ENCODE peak calls at places on chromosomes 1 and 21, in five cellular contexts. One of them, this sample, is unnamed.
A peak's percentile ranks its signal among the peaks of the same experiment; 100 is the strongest.

GRCh38 chr1:47785561-47786271 is 211.5 kb downstream of the TRABD2B start:
- DNase-seq in neuronal stem cell: peak; percentile 12
- DNase-seq in H1: peak; percentile 10
- DNase-seq in mesenchymal stem cell: no peak
- DNase-seq in trophoblast cell: no peak
- DNase-seq in this sample: peak; percentile 78

GRCh38 chr1:208909011-208909410 is 664.8 kb upstream of the PLXNA2 start:
- DNase-seq in neuronal stem cell: no peak
- DNase-seq in H1: no peak
- DNase-seq in mesenchymal stem cell: no peak
- DNase-seq in trophoblast cell: no peak
- DNase-seq in this sample: no peak

GRCh38 chr1:206554833-206555472 is 47.6 kb downstream of the RASSF5 start:
- DNase-seq in neuronal stem cell: no peak
- DNase-seq in H1: no peak
- DNase-seq in mesenchymal stem cell: no peak
- DNase-seq in trophoblast cell: no peak
- DNase-seq in this sample: no peak

GRCh38 chr1:165449121-165449520 is 4.2 kb upstream of the RXRG start:
- DNase-seq in neuronal stem cell: no peak
- DNase-seq in H1: no peak
- DNase-seq in mesenchymal stem cell: no peak
- DNase-seq in trophoblast cell: no peak
- DNase-seq in this sample: no peak

GRCh38 chr1:228544021-228544850 is 57.1 kb downstream of the RNF187 start:
- DNase-seq in neuronal stem cell: no peak
- DNase-seq in H1: no peak
- DNase-seq in mesenchymal stem cell: no peak
- DNase-seq in trophoblast cell: peak; percentile 92
- DNase-seq in this sample: no peak

GRCh38 chr1:174466607-174467006 is 18.8 kb downstream of the GPR52 start:
- DNase-seq in neuronal stem cell: no peak
- DNase-seq in H1: no peak
- DNase-seq in mesenchymal stem cell: no peak
- DNase-seq in trophoblast cell: no peak
- DNase-seq in this sample: peak; percentile 25

GRCh38 chr1:233355841-233356704 is 28.5 kb downstream of the MAP3K21 start:
- DNase-seq in neuronal stem cell: no peak
- DNase-seq in H1: no peak
- DNase-seq in mesenchymal stem cell: no peak
- DNase-seq in trophoblast cell: no peak
- DNase-seq in this sample: no peak

GRCh38 chr1:98147280-98147679 is 226.4 kb upstream of the DPYD start:
- DNase-seq in neuronal stem cell: no peak
- DNase-seq in H1: no peak
- DNase-seq in mesenchymal stem cell: no peak
- DNase-seq in trophoblast cell: no peak
- DNase-seq in this sample: no peak

GRCh38 chr1:215476541-215476940 is 90.6 kb upstream of the KCTD3 start:
- DNase-seq in neuronal stem cell: no peak
- DNase-seq in H1: no peak
- DNase-seq in mesenchymal stem cell: peak; percentile 60
- DNase-seq in trophoblast cell: no peak
- DNase-seq in this sample: no peak

GRCh38 chr1:172163479-172164215 is 256.8 kb upstream of the C1orf105 start:
- DNase-seq in neuronal stem cell: no peak
- DNase-seq in H1: no peak
- DNase-seq in mesenchymal stem cell: peak; percentile 88
- DNase-seq in trophoblast cell: no peak
- DNase-seq in this sample: no peak

GRCh38 chr1:39671793-39672550 is at the start of gene NT5C1A:
- DNase-seq in neuronal stem cell: peak; percentile 31
- DNase-seq in H1: no peak
- DNase-seq in mesenchymal stem cell: peak; percentile 39
- DNase-seq in trophoblast cell: no peak
- DNase-seq in this sample: peak; percentile 41

GRCh38 chr1:151237678-151238466 is 16.7 kb upstream of the PSMD4 start:
- DNase-seq in neuronal stem cell: no peak
- DNase-seq in H1: no peak
- DNase-seq in mesenchymal stem cell: no peak
- DNase-seq in trophoblast cell: no peak
- DNase-seq in this sample: no peak

GRCh38 chr1:233113009-233113712 is 162.8 kb downstream of the NTPCR start:
- DNase-seq in neuronal stem cell: peak; percentile 8
- DNase-seq in H1: peak; percentile 39
- DNase-seq in mesenchymal stem cell: peak; percentile 100
- DNase-seq in trophoblast cell: peak; percentile 95
- DNase-seq in this sample: peak; percentile 86

GRCh38 chr1:212967767-212968166 is 17.4 kb downstream of the VASH2 start:
- DNase-seq in neuronal stem cell: no peak
- DNase-seq in H1: peak; percentile 61
- DNase-seq in mesenchymal stem cell: peak; percentile 51
- DNase-seq in trophoblast cell: peak; percentile 18
- DNase-seq in this sample: peak; percentile 83

GRCh38 chr1:111690306-111690617 is 48.9 kb downstream of the INKA2 start:
- DNase-seq in neuronal stem cell: no peak
- DNase-seq in H1: no peak
- DNase-seq in mesenchymal stem cell: peak; percentile 81
- DNase-seq in trophoblast cell: no peak
- DNase-seq in this sample: no peak

GRCh38 chr1:9873992-9874391 is 36.1 kb downstream of the CTNNBIP1 start:
- DNase-seq in neuronal stem cell: no peak
- DNase-seq in H1: no peak
- DNase-seq in mesenchymal stem cell: no peak
- DNase-seq in trophoblast cell: no peak
- DNase-seq in this sample: no peak

GRCh38 chr1:24483441-24483840 is 19.2 kb upstream of the RCAN3 start:
- DNase-seq in neuronal stem cell: no peak
- DNase-seq in H1: no peak
- DNase-seq in mesenchymal stem cell: no peak
- DNase-seq in trophoblast cell: no peak
- DNase-seq in this sample: no peak

GRCh38 chr1:214192825-214193643 is 87.9 kb upstream of the SMYD2 start:
- DNase-seq in neuronal stem cell: peak; percentile 54
- DNase-seq in H1: no peak
- DNase-seq in mesenchymal stem cell: peak; percentile 22
- DNase-seq in trophoblast cell: no peak
- DNase-seq in this sample: no peak

GRCh38 chr1:203153051-203153988 is 22.3 kb downstream of the MYBPH start:
- DNase-seq in neuronal stem cell: peak; percentile 24
- DNase-seq in H1: no peak
- DNase-seq in mesenchymal stem cell: peak; percentile 29
- DNase-seq in trophoblast cell: no peak
- DNase-seq in this sample: no peak

GRCh38 chr1:8524637-8525157 is 206.8 kb downstream of the SLC45A1 start:
- DNase-seq in neuronal stem cell: no peak
- DNase-seq in H1: no peak
- DNase-seq in mesenchymal stem cell: no peak
- DNase-seq in trophoblast cell: no peak
- DNase-seq in this sample: no peak

GRCh38 chr1:65512383-65512782 is 91.9 kb downstream of the LEPR start:
- DNase-seq in neuronal stem cell: no peak
- DNase-seq in H1: no peak
- DNase-seq in mesenchymal stem cell: no peak
- DNase-seq in trophoblast cell: no peak
- DNase-seq in this sample: no peak

GRCh38 chr1:233105225-233105624 is 154.8 kb downstream of the NTPCR start:
- DNase-seq in neuronal stem cell: no peak
- DNase-seq in H1: no peak
- DNase-seq in mesenchymal stem cell: peak; percentile 61
- DNase-seq in trophoblast cell: no peak
- DNase-seq in this sample: no peak

GRCh38 chr1:115317101-115318012 is 20.7 kb downstream of the NGF start:
- DNase-seq in neuronal stem cell: no peak
- DNase-seq in H1: no peak
- DNase-seq in mesenchymal stem cell: no peak
- DNase-seq in trophoblast cell: no peak
- DNase-seq in this sample: no peak

GRCh38 chr1:39573097-39573465 is 3.5 kb downstream of the PABPC4 start:
- DNase-seq in neuronal stem cell: no peak
- DNase-seq in H1: no peak
- DNase-seq in mesenchymal stem cell: no peak
- DNase-seq in trophoblast cell: no peak
- DNase-seq in this sample: no peak

GRCh38 chr1:201313086-201313485 is 29.8 kb downstream of the PKP1 start:
- DNase-seq in neuronal stem cell: no peak
- DNase-seq in H1: no peak
- DNase-seq in mesenchymal stem cell: no peak
- DNase-seq in trophoblast cell: no peak
- DNase-seq in this sample: no peak

GRCh38 chr1:222404710-222405109 is 143.2 kb downstream of the HHIPL2 start:
- DNase-seq in neuronal stem cell: no peak
- DNase-seq in H1: no peak
- DNase-seq in mesenchymal stem cell: no peak
- DNase-seq in trophoblast cell: no peak
- DNase-seq in this sample: no peak

GRCh38 chr1:10161541-10162290 is 48.7 kb upstream of the KIF1B start:
- DNase-seq in neuronal stem cell: no peak
- DNase-seq in H1: no peak
- DNase-seq in mesenchymal stem cell: no peak
- DNase-seq in trophoblast cell: no peak
- DNase-seq in this sample: no peak

GRCh38 chr21:46211786-46212720 is 16.5 kb downstream of the LSS start:
- DNase-seq in neuronal stem cell: no peak
- DNase-seq in H1: no peak
- DNase-seq in mesenchymal stem cell: no peak
- DNase-seq in trophoblast cell: no peak
- DNase-seq in this sample: no peak

GRCh38 chr1:231695439-231696255 is 69.1 kb downstream of the DISC1 start:
- DNase-seq in neuronal stem cell: no peak
- DNase-seq in H1: no peak
- DNase-seq in mesenchymal stem cell: no peak
- DNase-seq in trophoblast cell: no peak
- DNase-seq in this sample: no peak

GRCh38 chr1:54519709-54520108 is 28.3 kb upstream of the ACOT11 start:
- DNase-seq in neuronal stem cell: no peak
- DNase-seq in H1: no peak
- DNase-seq in mesenchymal stem cell: peak; percentile 12
- DNase-seq in trophoblast cell: no peak
- DNase-seq in this sample: peak; percentile 65

DNA sequence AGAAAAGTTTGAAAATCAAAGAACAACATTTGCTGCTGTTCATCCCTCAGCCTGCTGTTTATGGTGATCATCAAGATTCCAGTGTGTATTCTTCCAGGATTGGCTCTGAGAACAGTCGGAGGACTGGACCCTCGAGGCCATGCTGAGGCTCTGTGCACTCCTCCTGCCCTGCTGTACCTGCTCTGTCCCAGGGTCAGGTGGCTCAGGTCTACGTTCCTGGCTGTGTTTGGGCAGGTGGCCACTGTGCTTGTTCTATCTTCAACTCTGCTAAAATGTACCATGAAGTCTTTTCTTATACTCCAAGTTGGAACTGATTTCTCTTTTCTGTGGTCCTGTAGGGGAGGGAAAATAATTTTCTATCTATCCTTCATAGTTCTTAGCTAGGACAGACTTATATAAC is 175.9 kb downstream of the RWDD3 start:
- DNase-seq in neuronal stem cell: no peak
- DNase-seq in H1: no peak
- DNase-seq in mesenchymal stem cell: no peak
- DNase-seq in trophoblast cell: no peak
- DNase-seq in this sample: no peak
- H2BK12ac ChIP-seq in neuronal stem cell: no peak overlapping the region
- H2BK12ac ChIP-seq in H1: peak overlapping the region; percentile 92
- H2BK12ac ChIP-seq in mesenchymal stem cell: no peak overlapping the region
- H2BK12ac ChIP-seq in trophoblast cell: peak overlapping the region; percentile 18
- H2BK12ac ChIP-seq in this sample: no peak overlapping the region

GRCh38 chr21:38921511-38922215 is 115.9 kb downstream of the ETS2 start:
- DNase-seq in neuronal stem cell: no peak
- DNase-seq in H1: no peak
- DNase-seq in mesenchymal stem cell: no peak
- DNase-seq in trophoblast cell: no peak
- DNase-seq in this sample: no peak

GRCh38 chr21:38918629-38919346 is 113.1 kb downstream of the ETS2 start:
- DNase-seq in neuronal stem cell: no peak
- DNase-seq in H1: no peak
- DNase-seq in mesenchymal stem cell: no peak
- DNase-seq in trophoblast cell: no peak
- DNase-seq in this sample: no peak

GRCh38 chr21:38922474-38922873 is 116.7 kb downstream of the ETS2 start:
- DNase-seq in neuronal stem cell: no peak
- DNase-seq in H1: no peak
- DNase-seq in mesenchymal stem cell: no peak
- DNase-seq in trophoblast cell: no peak
- DNase-seq in this sample: no peak

GRCh38 chr21:38917045-38917774 is 111.5 kb downstream of the ETS2 start:
- DNase-seq in neuronal stem cell: no peak
- DNase-seq in H1: no peak
- DNase-seq in mesenchymal stem cell: no peak
- DNase-seq in trophoblast cell: no peak
- DNase-seq in this sample: no peak

GRCh38 chr21:38920631-38921398 is 115.1 kb downstream of the ETS2 start:
- DNase-seq in neuronal stem cell: no peak
- DNase-seq in H1: no peak
- DNase-seq in mesenchymal stem cell: peak; percentile 40
- DNase-seq in trophoblast cell: no peak
- DNase-seq in this sample: no peak
- H3K27ac ChIP-seq in neuronal stem cell: no peak overlapping the region
- H3K27ac ChIP-seq in H1: no peak overlapping the region
- H3K27ac ChIP-seq in mesenchymal stem cell: peak overlapping the region; percentile 70
- H3K27ac ChIP-seq in trophoblast cell: no peak overlapping the region
- H3K27ac ChIP-seq in this sample: no peak overlapping the region

DNA sequence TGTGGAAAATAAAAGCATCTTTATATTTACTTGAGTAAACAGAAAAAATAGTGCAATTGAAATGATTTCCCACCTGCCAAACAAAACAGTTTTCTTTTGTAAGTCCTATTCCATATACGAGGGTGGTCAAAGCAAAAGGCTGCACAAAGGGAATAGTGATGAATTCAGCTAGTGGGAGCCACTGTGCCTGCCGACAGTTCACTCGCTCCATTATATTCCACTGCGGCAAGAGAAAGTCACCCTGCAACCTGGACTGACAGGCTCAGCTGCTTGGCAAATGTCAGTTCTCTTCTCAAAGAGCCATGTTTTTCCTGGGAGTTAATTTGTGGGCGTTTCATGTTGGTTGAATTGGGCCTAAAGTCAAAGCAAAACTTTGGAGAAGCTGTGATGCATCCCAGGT is 145.4 kb downstream of the LMO4 start:
- DNase-seq in neuronal stem cell: no peak
- DNase-seq in H1: no peak
- DNase-seq in mesenchymal stem cell: no peak
- DNase-seq in trophoblast cell: no peak
- DNase-seq in this sample: no peak
- H3K18ac ChIP-seq in neuronal stem cell: no peak overlapping the region
- H3K18ac ChIP-seq in H1: no peak overlapping the region
- H3K18ac ChIP-seq in mesenchymal stem cell: no peak overlapping the region
- H3K18ac ChIP-seq in trophoblast cell: no peak overlapping the region
- H3K18ac ChIP-seq in this sample: no peak overlapping the region

DNA sequence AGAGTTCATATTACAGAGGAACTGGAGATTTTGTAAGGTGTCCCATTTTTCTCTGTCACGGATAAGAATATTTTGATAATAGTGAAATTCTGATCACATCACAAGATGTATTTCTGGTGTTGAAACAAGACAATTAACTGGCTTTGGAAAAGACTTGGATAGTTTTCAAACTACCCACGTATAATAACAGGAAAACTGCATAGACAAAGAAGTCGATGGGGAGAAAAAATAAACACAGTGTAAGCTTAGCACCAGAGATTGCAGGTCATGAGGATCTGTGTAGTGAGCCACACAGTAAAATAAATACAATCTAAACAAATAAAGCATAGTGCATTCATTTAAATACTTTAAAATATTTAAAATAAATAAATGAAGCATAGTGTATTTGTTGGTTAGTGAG is 452.3 kb upstream of the ADAMTS5 start:
- DNase-seq in neuronal stem cell: no peak
- DNase-seq in H1: no peak
- DNase-seq in mesenchymal stem cell: no peak
- DNase-seq in trophoblast cell: no peak
- DNase-seq in this sample: no peak
- H2BK12ac ChIP-seq in neuronal stem cell: no peak overlapping the region
- H2BK12ac ChIP-seq in H1: no peak overlapping the region
- H2BK12ac ChIP-seq in mesenchymal stem cell: no peak overlapping the region
- H2BK12ac ChIP-seq in trophoblast cell: no peak overlapping the region
- H2BK12ac ChIP-seq in this sample: no peak overlapping the region

This sample was measured in H9.